ENCODE peak calls at places on chromosome 22, in seven cellular contexts. X is neuronal stem cell, T is Karpas-422, O is SK-N-SH, S is HCT116, P is kidney, W is mammary epithelial cell. V is an unnamed sample.

GRCh38 chr22:20298803-20299735 is 20.8 kb downstream of the DGCR6L start:
- DNase-seq in T (peak; percentile 92), X (peak; percentile 92), O (peak; percentile 95), S (peak; percentile 71), W (peak; percentile 77), P (peak; percentile 94), V (peak; percentile 30)

GRCh38 chr22:19896665-19897355 is 42.1 kb upstream of the GNB1L start:
- DNase-seq in X (no peak), W (no peak), S (no peak), P (peak; percentile 66), O (peak; percentile 81), T (no peak), V (no peak)

GRCh38 chr22:28952857-28953256 is 69.5 kb downstream of the ZNRF3 start:
- DNase-seq in X (no peak), T (no peak), O (no peak), P (no peak), S (no peak), W (no peak), V (no peak)

GRCh38 chr22:20141186-20142077 is 9.4 kb downstream of the CCDC188 start:
- DNase-seq in S (no peak), X (no peak), T (no peak), O (no peak), P (no peak), W (no peak), V (no peak)

GRCh38 chr22:37154925-37155712 is 5.4 kb upstream of the IL2RB start:
- DNase-seq in X (no peak), P (peak; percentile 37), T (no peak), O (no peak), S (peak; percentile 38), W (peak; percentile 12), V (no peak)

GRCh38 chr22:42632096-42632495 is 8.3 kb downstream of the ATP5MGL start:
- DNase-seq in T (no peak), P (no peak), S (no peak), O (peak; percentile 44), W (no peak), X (no peak), V (no peak)

GRCh38 chr22:19962909-19963806 is 21.5 kb upstream of the TXNRD2 start:
- DNase-seq in X (no peak), T (no peak), S (peak; percentile 86), O (no peak), P (peak; percentile 94), W (peak; percentile 96), V (peak; percentile 84)

GRCh38 chr22:45425101-45425500 is 11.6 kb downstream of the RIBC2 start:
- DNase-seq in S (no peak), T (no peak), X (no peak), O (no peak), P (peak; percentile 13), W (no peak), V (no peak)

GRCh38 chr22:49550766-49551362 is 276.8 kb downstream of the BRD1 start:
- DNase-seq in P (no peak), S (no peak), W (no peak), T (no peak), X (no peak), O (no peak), V (no peak)

GRCh38 chr22:39254789-39255298 is 10.1 kb upstream of the PDGFB start:
- DNase-seq in P (no peak), T (no peak), S (no peak), W (peak; percentile 74), X (no peak), O (no peak), V (no peak)

GRCh38 chr22:39253427-39254070 is 8.8 kb upstream of the PDGFB start:
- DNase-seq in T (no peak), W (peak; percentile 82), O (no peak), P (peak; percentile 87), X (no peak), S (peak; percentile 73), V (no peak)

GRCh38 chr22:39255449-39256185 is 10.8 kb upstream of the PDGFB start:
- DNase-seq in W (no peak), O (no peak), S (no peak), X (no peak), P (no peak), T (no peak), V (no peak)

GRCh38 chr22:39252461-39253391 is 7.9 kb upstream of the PDGFB start:
- DNase-seq in S (no peak), O (no peak), X (no peak), T (no peak), W (no peak), P (no peak), V (no peak)

DNA sequence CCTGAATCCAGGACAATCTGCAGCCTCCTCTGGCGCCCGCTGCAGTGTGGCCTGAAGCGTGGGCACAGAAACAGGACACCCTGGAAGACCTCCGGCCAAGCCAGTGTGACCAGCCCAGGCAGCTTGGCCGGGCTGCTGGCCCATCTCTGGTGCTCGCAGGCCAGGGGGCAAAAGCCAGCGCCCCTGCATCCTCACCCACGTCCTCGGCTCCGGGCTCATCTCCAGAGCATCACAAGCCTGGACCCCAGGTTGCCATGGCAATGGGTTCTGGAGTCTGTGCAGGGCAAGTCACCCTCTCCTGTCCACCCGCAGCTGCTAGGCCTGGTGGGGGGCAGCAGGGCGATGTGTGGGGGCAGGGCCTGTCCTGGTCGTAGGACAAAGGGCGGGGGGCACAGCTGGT is 9.3 kb upstream of the PDGFB start:
- DNase-seq in S (no peak), X (no peak), T (no peak), P (no peak), O (peak; percentile 73), W (no peak), V (no peak)
- H3K4me3 ChIP-seq in S (no peak overlapping the region), X (no peak overlapping the region), T (no peak overlapping the region), P (no peak overlapping the region), O (no peak overlapping the region), W (no peak overlapping the region), V (no peak overlapping the region)

DNA sequence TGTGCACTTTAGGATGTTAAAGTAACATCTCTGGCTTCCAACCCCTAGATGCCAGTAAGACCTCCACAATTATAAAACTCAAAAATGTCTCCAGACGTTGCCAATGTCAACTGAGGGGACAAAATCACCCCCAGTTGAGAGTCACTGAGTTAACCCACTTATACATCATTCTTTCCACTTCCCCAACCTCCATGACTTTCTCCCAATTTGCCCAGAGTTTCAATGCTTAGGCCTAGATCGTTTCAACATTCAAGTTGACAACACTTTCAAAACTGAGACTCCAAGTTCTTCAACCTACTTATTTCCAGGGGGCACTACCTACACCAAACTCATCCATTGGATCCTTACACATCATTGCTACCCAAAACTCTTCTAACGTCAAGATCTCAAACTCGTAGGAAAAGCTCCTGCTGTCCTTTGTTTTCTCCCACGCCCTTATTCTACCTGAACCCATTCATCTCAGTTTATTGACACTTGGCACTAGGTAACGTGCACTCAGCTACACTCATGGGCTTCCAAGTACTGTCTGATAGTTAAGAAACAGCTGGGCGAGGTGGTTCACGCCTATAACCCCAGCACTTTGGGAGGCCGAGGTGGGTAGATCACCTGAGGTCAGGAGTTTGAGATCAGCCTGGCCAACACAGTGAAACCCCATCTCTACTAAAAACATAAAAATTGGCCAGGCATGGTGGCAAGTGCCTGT is 24.5 kb downstream of the RBFOX2 start:
- DNase-seq in T (no peak), P (no peak), X (no peak), W (no peak), S (no peak), O (no peak), V (no peak)
- H3K9ac ChIP-seq in T (no peak overlapping the region), P (no peak overlapping the region), X (no peak overlapping the region), W (no peak overlapping the region), S (no peak overlapping the region), O (no peak overlapping the region), V (no peak overlapping the region)

DNA sequence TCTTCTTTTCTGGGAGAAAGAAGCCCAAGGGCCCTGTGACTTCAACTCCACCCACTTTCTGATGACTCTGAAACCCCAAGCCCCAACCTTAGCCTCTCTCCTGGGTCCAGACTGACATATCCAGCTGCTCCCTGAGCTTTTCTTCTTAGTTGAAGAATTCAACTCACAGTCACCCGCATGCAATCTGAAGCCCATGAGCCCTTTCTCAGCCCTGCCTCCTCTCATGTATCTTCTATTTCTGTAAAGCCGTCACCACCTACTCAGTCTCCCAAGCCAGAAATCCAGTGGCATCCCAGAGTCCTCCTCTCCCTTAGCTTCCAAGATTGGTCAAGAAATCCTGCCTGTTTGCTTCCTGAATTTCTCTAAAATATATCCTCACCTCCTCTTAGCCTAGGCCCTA is 7.1 kb upstream of the TMA7B start:
- DNase-seq in X (no peak), S (no peak), O (no peak), T (no peak), W (no peak), P (no peak), V (no peak)
- H3K27ac ChIP-seq in X (no peak overlapping the region), S (no peak overlapping the region), O (no peak overlapping the region), T (no peak overlapping the region), W (no peak overlapping the region), P (no peak overlapping the region), V (no peak overlapping the region)

DNA sequence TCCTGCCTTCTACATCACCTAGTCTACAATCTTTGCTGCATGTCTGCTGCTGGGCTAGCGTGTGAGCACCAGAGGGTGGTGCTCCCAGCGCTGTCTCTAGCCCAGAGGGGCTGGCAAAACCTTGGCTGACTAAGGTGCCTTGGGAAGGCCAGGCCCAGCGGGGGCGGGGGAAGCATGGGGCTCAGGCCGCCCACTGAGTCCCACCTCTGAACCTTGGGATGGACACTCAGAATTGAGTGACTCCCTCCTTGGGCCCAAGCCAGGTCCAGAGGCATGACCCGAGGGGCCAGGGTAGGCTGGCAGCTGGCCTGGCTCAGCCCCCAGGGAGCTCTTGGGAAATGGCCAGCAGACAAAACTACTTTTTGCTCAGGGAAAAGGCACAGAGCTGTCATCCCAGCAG is 7.6 kb upstream of the GAL3ST1 start:
- DNase-seq in S (no peak), O (no peak), T (no peak), P (no peak), W (no peak), X (no peak), V (no peak)
- H3K4me3 ChIP-seq in S (no peak overlapping the region), O (no peak overlapping the region), T (no peak overlapping the region), P (no peak overlapping the region), W (no peak overlapping the region), X (no peak overlapping the region), V (no peak overlapping the region)

GRCh38 chr22:35411112-35411511 is 11.2 kb downstream of the MCM5 start:
- DNase-seq in T (peak; percentile 87), P (no peak), S (no peak), O (no peak), W (no peak), X (no peak), V (no peak)

GRCh38 chr22:35410663-35411034 is 10.7 kb downstream of the MCM5 start:
- DNase-seq in O (no peak), W (no peak), X (no peak), S (no peak), P (no peak), T (no peak), V (no peak)

GRCh38 chr22:35406443-35406842 is 6.5 kb downstream of the MCM5 start:
- DNase-seq in W (no peak), X (no peak), S (no peak), O (no peak), P (no peak), T (no peak), V (no peak)

GRCh38 chr22:35407352-35407751 is 7.4 kb downstream of the MCM5 start:
- DNase-seq in T (no peak), S (no peak), X (no peak), O (no peak), P (no peak), W (no peak), V (no peak)

GRCh38 chr22:35409783-35410662 is 10.1 kb downstream of the MCM5 start:
- DNase-seq in X (no peak), S (no peak), O (no peak), W (no peak), T (peak; percentile 96), P (no peak), V (no peak)
- H3K9ac ChIP-seq in X (peak overlapping the region; percentile 24), S (no peak overlapping the region), O (no peak overlapping the region), W (no peak overlapping the region), T (peak overlapping the region; percentile 70), P (no peak overlapping the region), V (no peak overlapping the region)

V was measured in keratinocyte.